ENCODE peak calls at places on chromosomes 1 and 21, in four cellular contexts. P is pancreas, A is heart right ventricle, J is BJ. I is an unnamed sample.

GRCh38 chr1:27937524-27937836 is 2.7 kb downstream of the SMPDL3B start:
- DNase-seq in A (no peak), J (no peak), P (no peak), I (no peak)

GRCh38 chr1:6033986-6034749 is 11.5 kb upstream of the KCNAB2 start:
- DNase-seq in A (peak), J (no peak), P (peak), I (peak)

GRCh38 chr21:33801424-33802405 is 113.9 kb downstream of the ATP5PO start:
- DNase-seq in P (no peak), A (no peak), J (peak), I (no peak)

GRCh38 chr21:37006521-37007291 is at the start of gene RIPPLY3:
- DNase-seq in J (no peak), A (no peak), P (no peak), I (no peak)

GRCh38 chr21:44399151-44399954 is 45.9 kb downstream of the TRPM2 start:
- DNase-seq in P (peak), J (no peak), A (no peak), I (no peak)

GRCh38 chr1:212970085-212970484 is 19.7 kb downstream of the VASH2 start:
- DNase-seq in A (no peak), P (no peak), J (no peak), I (no peak)

GRCh38 chr1:208988811-208989222 is 594.7 kb upstream of the CAMK1G start:
- DNase-seq in P (no peak), J (no peak), A (no peak), I (no peak)

GRCh38 chr1:84862810-84863251 is 30.2 kb downstream of the LPAR3 start:
- DNase-seq in A (no peak), J (no peak), P (no peak), I (no peak)

GRCh38 chr1:206834711-206835110 is 30.7 kb upstream of the IL20 start:
- DNase-seq in J (no peak), A (no peak), P (no peak), I (no peak)

GRCh38 chr1:63330331-63330916 is 8.1 kb downstream of the FOXD3 start:
- DNase-seq in J (no peak), A (no peak), P (no peak), I (no peak)

GRCh38 chr1:77511440-77511840 is 171.0 kb downstream of the ZZZ3 start:
- DNase-seq in J (peak), P (no peak), A (no peak), I (no peak)

GRCh38 chr1:1003618-1004419 is 3.9 kb upstream of the HES4 start:
- DNase-seq in A (no peak), J (no peak), P (no peak), I (no peak)

GRCh38 chr21:33029512-33029921 is 3.8 kb downstream of the OLIG2 start:
- DNase-seq in J (no peak), A (no peak), P (no peak), I (no peak)

GRCh38 chr1:192170196-192170984 is 12.1 kb downstream of the RGS18 start:
- DNase-seq in J (no peak), A (no peak), P (no peak), I (no peak)

GRCh38 chr1:178797590-178797989 is 72.5 kb downstream of the RALGPS2 start:
- DNase-seq in A (no peak), J (no peak), P (no peak), I (no peak)

GRCh38 chr1:146021622-146022402 is at the start of gene HJV:
- DNase-seq in A (no peak), P (no peak), J (no peak), I (no peak)

GRCh38 chr21:38741976-38742309 is 63.8 kb upstream of the ETS2 start:
- DNase-seq in A (no peak), J (no peak), P (no peak), I (no peak)

GRCh38 chr1:184745929-184746583 is 8.6 kb downstream of the EDEM3 start:
- DNase-seq in A (no peak), P (no peak), J (no peak), I (no peak)

GRCh38 chr1:43271186-43272118 is 1.7 kb downstream of the TMEM125 start:
- DNase-seq in P (no peak), A (no peak), J (no peak), I (no peak)

GRCh38 chr1:119003413-119004128 is 15.4 kb upstream of the TBX15 start:
- DNase-seq in P (no peak), J (no peak), A (no peak), I (no peak)

GRCh38 chr1:211258310-211258755 is 833 bp upstream of the RCOR3 start:
- DNase-seq in J (no peak), A (peak), P (peak), I (peak)

GRCh38 chr1:32411261-32411660 is 17.0 kb upstream of the BSDC1 start:
- DNase-seq in P (no peak), A (no peak), J (no peak), I (no peak)

GRCh38 chr1:223455470-223455869 is 62.3 kb downstream of the CCDC185 start:
- DNase-seq in P (no peak), J (no peak), A (no peak), I (no peak)

GRCh38 chr1:188668083-188668482 is 1809.6 kb downstream of the BRINP3 start:
- DNase-seq in P (no peak), J (no peak), A (no peak), I (no peak)
- TF ChIP-seq CTCF in P (no peak), J (no peak), A (no peak), I (no peak)

GRCh38 chr1:151593651-151594625 is 17.9 kb upstream of the SNX27 start:
- DNase-seq in P (peak), J (no peak), A (peak), I (peak)
- H3K4me3 ChIP-seq in P (no peak), J (no peak), A (no peak), I (no peak)

GRCh38 chr1:12339410-12339809 is 109.6 kb downstream of the VPS13D start:
- DNase-seq in J (no peak), P (no peak), A (no peak), I (no peak)
- TF ChIP-seq CTCF in J (no peak), P (no peak), A (peak), I (no peak)

DNA sequence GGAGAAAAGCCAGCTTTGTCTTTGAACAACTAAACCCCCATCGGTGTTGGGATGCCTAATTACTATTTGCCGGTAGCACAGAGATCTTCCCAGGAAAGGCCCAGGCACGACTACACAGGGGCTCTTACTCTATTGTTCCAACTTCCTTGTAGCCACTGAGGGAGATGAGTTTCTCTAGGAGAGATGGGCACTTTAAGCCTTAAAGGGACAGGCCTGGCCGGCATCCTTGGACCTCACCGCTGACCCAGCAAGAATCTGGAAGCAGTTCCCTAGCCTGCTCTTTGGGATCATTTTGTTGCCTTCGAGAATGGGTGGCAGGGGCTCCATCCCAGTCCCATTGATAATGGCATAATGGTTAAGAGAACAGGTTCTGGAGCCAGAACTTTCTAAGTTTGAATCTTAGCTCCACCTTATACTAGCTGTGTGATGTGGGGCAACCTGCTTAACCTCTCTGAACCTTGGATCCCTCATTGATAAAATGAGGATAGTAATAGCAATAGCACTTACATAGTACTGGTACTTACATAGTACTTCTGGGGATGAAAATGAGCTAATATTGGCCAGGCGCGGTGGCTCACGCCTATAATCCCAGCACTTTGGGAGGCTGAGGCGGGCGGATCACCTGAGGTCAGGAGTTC is 239.1 kb upstream of the TMEM51 start:
- DNase-seq in A (no peak), P (no peak), J (no peak), I (no peak)
- H3K4me3 ChIP-seq in A (no peak), P (no peak), J (no peak), I (no peak)

GRCh38 chr1:26597629-26598039 is 68.1 kb downstream of the RPS6KA1 start:
- DNase-seq in P (no peak), J (no peak), A (no peak), I (no peak)
- TF ChIP-seq CTCF in P (peak), J (peak), A (peak), I (peak)

DNA sequence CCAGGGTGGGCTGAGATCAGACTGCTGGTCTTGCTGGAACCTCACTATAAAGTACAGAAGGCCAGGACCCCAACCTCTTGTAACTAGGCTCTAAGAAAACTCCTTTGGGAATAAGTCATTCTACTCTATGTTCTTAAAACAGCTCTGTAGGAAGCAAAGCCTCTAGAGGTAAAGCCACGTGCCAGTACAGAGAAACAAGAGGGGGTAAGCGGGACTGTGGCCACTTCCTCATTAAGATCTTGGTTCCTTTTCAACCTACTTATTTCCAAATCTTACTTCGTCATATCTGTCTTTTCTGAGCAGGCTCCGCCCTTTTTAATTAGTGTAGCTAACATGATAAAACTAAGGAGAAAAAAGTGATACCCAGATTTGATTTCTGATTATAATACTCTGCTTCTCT is 3.8 kb downstream of the NCSTN start:
- DNase-seq in P (no peak), J (no peak), A (no peak), I (no peak)
- H3K4me3 ChIP-seq in P (no peak), J (no peak), A (no peak), I (no peak)

GRCh38 chr1:108692724-108693655 is 880 bp downstream of the PRPF38B start:
- DNase-seq in P (peak), J (no peak), A (no peak), I (peak)
- TF ChIP-seq CTCF in P (no peak), J (peak), A (peak), I (peak)

GRCh38 chr21:30227128-30227527 is 11.2 kb upstream of the CLDN8 start:
- DNase-seq in A (no peak), J (no peak), P (no peak), I (no peak)
- H3K4me3 ChIP-seq in A (no peak), J (no peak), P (no peak), I (no peak)

GRCh38 chr21:18041012-18041411 is 203.6 kb upstream of the CHODL start:
- DNase-seq in J (no peak), P (no peak), A (no peak), I (no peak)
- TF ChIP-seq CTCF in J (no peak), P (no peak), A (peak), I (no peak)

I was measured in CD8-positive, alpha-beta T cell.